ENCODE peak calls at places on chromosomes 16 and 17, in five cellular contexts. I is SJSA1, J is IMR-90, N is uterus, M is Peyer's patch. P is an unnamed sample. For H3K4me1 and H3K9me3, the result is how much of the 10 kb centered on the place peaks cover.

GRCh38 chr17:65388911-65389310 is 172.5 kb downstream of the AXIN2 start:
- DNase-seq in I (no peak), J (no peak), M (no peak), N (no peak), P (no peak)

GRCh38 chr17:55693244-55694216 is 29.1 kb downstream of the TMEM100 start:
- DNase-seq in I (no peak), J (peak), N (no peak), M (no peak), P (no peak)

GRCh38 chr17:45293413-45294211 is 23.2 kb downstream of the MAP3K14 start:
- DNase-seq in M (peak), J (peak), I (peak), N (peak), P (no peak)

GRCh38 chr17:43755389-43755875 is 3.2 kb downstream of the SOST start:
- DNase-seq in J (peak), M (no peak), I (no peak), N (no peak), P (no peak)

GRCh38 chr16:56281256-56281805 is 90.0 kb downstream of the GNAO1 start:
- DNase-seq in I (peak), N (no peak), M (peak), J (no peak), P (peak)

GRCh38 chr17:50675627-50676026 is 32.1 kb downstream of the ANKRD40 start:
- DNase-seq in N (no peak), J (no peak), I (no peak), M (peak), P (no peak)

GRCh38 chr17:27660436-27660835 is 29.4 kb downstream of the LGALS9 start:
- DNase-seq in I (no peak), M (no peak), N (no peak), J (no peak), P (no peak)

GRCh38 chr16:29738514-29738913 is 7.3 kb downstream of the C16orf54 start:
- DNase-seq in M (no peak), N (no peak), I (no peak), J (no peak), P (no peak)

DNA sequence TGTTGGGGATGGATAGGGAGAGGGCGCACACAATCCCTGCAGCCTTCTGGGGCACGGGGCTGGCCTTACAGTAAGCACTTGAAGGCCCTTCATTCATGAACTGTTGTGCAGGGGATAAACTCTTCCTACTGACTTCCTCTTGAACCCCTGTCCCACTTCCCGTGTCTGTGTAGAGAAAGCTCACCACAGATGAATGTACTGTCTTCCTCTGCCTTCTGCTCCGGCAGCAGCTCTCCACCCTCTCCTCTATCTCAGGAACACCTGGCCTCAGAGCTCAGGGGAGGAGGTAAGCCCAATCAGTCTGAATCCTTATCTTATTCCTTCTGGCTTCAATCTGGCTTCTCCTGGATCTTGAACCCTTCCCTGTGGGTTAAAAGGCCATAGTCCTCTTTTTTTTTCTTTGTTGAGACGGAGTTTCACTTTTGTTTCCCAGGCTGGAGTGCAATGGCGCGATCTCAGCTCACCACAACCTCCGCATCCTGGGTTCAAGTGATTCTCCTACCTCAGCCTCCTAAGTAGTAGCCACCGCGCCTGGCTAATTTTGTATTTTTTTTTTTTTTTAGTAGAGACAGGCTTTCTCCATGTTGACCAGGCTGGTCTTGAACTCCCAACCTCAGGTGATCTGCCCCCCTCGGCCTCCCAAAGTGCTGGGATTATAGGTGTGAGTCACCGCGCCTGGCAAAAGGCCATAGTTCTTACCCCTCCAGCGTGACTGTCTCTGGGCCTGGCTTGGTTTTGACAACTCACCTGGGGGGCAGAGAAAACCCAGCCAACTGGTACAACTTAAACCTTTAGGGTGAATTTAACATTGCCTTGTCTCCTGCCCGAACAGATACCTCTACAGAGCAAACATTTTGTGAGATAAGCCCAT is 7.2 kb upstream of the SLC52A1 start:
- DNase-seq in M (no peak), N (no peak), J (no peak), I (no peak), P (no peak)
- H3K4me1 ChIP-seq in M (under half), N (under half), J (under half), I (under half), P (under half)

DNA sequence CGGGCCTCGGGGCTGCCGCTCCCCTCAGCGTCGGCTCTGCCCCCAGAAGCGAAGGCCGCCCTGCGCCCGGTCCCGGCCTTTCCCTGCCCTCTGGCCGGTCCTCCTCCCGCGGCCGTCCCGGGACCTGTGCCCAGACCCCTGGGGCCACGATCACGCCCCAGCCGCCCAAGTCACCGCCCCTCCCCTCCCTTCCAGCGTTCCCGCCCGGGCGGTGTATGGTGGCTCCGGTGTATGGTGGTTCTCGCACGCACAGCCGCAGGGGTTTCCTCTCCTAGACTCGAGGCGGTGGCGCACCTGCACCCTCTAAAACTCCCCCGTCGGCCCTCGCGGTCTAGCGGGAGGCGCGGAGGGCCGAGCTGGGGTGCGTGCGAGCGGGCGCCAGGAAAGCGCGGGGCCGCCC is 10.0 kb downstream of the TIGD7 start:
- DNase-seq in I (no peak), N (no peak), M (no peak), J (no peak), P (no peak)
- H3K9me3 ChIP-seq in I (under half), N (under half), M (half or more), J (half or more), P (under half)

GRCh38 chr16:85587763-85588474 is 25.2 kb upstream of the GSE1 start:
- DNase-seq in N (no peak), J (no peak), M (no peak), I (no peak), P (no peak)
- H3K4me1 ChIP-seq in N (under half), J (under half), M (under half), I (under half), P (under half)

GRCh38 chr17:52986056-52986662 is 827.6 kb upstream of the CA10 start:
- DNase-seq in J (no peak), I (no peak), N (no peak), M (no peak), P (no peak)

GRCh38 chr17:52982331-52982730 is 823.8 kb upstream of the CA10 start:
- DNase-seq in J (no peak), N (no peak), M (no peak), I (no peak), P (no peak)
- H3K9me3 ChIP-seq in J (under half), N (under half), M (under half), I (under half), P (under half)

DNA sequence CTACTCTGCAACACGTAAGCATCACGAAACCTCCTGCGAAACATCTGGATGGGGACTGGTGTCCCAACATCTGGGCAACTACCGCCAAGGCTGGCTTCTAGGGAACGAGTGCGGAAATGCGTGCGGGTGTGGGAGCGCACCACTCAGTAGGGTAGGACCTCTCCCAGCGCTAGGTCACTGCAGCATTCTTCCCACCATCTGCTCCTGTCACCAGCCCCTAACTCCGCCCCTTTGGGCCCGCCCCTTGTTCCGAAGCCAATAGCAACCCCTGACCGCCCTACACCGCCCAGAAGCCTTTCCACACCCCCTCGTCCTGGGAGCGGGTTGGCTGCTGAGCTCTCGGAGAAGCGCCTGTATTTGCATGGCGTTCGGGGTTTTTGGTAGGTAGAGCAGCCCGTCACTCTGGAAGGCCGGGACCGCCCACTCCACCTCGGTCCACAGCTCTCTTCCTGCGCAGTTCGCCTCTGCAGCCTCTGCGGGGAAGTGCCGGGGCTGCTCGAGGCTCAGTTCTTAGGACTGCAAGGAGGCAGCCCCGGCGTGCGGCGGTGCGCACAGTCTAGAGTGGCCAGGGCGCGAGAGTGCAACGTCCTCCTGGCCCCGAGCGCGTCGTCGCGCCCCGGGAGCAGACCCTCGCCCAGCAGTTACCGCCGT is at the start of gene HS3ST3B1:
- DNase-seq in M (peak), N (peak), J (peak), I (peak), P (peak)
- H3K4me1 ChIP-seq in M (under half), N (under half), J (under half), I (under half), P (under half)

DNA sequence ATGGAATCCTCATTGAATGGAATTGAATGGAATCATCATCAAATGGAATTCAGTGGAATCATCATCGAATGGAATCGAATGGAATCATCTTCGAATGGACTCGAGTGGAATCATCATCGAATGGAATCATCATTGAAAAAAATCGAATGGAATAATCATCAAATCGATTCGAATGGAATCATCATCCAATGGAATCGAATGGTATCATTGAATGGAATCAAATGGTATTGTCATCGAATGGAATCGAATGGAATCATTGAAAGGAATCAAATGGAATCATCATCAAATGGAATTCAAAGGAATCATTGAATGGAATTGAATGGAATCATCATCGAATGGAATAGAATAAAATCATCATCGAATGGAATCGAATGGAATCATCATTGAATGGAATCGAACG is 619.3 kb downstream of the TP53TG3F start:
- DNase-seq in M (no peak), J (peak), N (no peak), I (no peak), P (no peak)
- H3K9me3 ChIP-seq in M (under half), J (under half), N (under half), I (under half), P (under half)

GRCh38 chr17:1078831-1079561 is 82.1 kb downstream of the TIMM22 start:
- DNase-seq in I (no peak), M (no peak), N (no peak), J (no peak), P (no peak)
- H3K4me1 ChIP-seq in I (under half), M (under half), N (under half), J (under half), P (under half)

GRCh38 chr17:5099271-5099670 is 12.4 kb downstream of the ZNF232 start:
- DNase-seq in I (no peak), N (no peak), M (no peak), J (no peak), P (no peak)

GRCh38 chr17:5092139-5093010 is 14.1 kb downstream of the ZFP3 start:
- DNase-seq in M (no peak), N (no peak), J (no peak), I (no peak), P (no peak)

GRCh38 chr17:5100832-5101231 is 10.8 kb downstream of the ZNF232 start:
- DNase-seq in J (no peak), I (no peak), N (no peak), M (no peak), P (no peak)

GRCh38 chr17:5097101-5097834 is 14.4 kb downstream of the ZNF232 start:
- DNase-seq in N (peak), I (no peak), J (no peak), M (no peak), P (no peak)
- H3K9me3 ChIP-seq in N (under half), I (under half), J (half or more), M (under half), P (under half)

DNA sequence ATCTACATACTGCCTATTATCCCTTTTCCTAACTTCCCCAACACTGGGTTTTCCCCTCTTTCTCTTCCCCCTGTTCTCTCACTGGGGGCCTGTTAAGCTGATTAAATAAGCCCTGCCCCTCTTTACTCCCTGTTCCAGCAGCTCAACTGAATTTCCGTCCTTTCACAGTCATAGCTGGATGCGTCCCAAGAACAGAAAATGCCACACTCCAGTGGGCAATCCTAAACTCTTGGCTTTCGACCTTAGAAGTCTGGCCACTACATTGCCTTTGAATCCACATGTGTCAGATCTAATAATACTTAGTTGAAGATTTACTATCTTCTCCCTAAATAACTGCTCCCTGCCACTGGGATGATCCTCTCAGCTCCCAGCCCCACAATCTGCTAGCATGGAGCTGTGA is 34.5 kb downstream of the KCNJ16 start:
- DNase-seq in N (peak), J (no peak), M (no peak), I (no peak), P (no peak)
- H3K4me1 ChIP-seq in N (under half), J (under half), M (under half), I (under half), P (under half)